ENCODE peak calls at places on chromosomes 7 and 10, in eight cellular contexts. One of them, this sample, is unnamed.

GRCh38 chr7:30799976-30800661 is 28.9 kb downstream of the MINDY4 start:
- DNase-seq in frontal cortex: no peak
- DNase-seq in B cell: no peak
- DNase-seq in tibial artery: no peak
- DNase-seq in AML-193: no peak
- DNase-seq in activated CD8-positive, alpha-beta memory T cell treated with anti-CD3 and anti-CD28 coated beads, Interleukin-2, amount 50 U/mL, for 48 hours: no peak
- DNase-seq in astrocyte of the spinal cord: no peak
- DNase-seq in NCI-H510A treated with DMSO at 0.1 percent for 48 hours: no peak
- DNase-seq in this sample: no peak

GRCh38 chr7:138886501-138886917 is 88.5 kb upstream of the ATP6V0A4 start:
- DNase-seq in tibial artery: no peak
- DNase-seq in activated CD8-positive, alpha-beta memory T cell treated with anti-CD3 and anti-CD28 coated beads, Interleukin-2, amount 50 U/mL, for 48 hours: no peak
- DNase-seq in B cell: peak; percentile 68
- DNase-seq in AML-193: peak; percentile 89
- DNase-seq in astrocyte of the spinal cord: peak; percentile 74
- DNase-seq in NCI-H510A treated with DMSO at 0.1 percent for 48 hours: peak; percentile 9
- DNase-seq in frontal cortex: no peak
- DNase-seq in this sample: peak; percentile 45

GRCh38 chr10:101777857-101778145 is 1.9 kb upstream of the FGF8 start:
- DNase-seq in tibial artery: peak; percentile 50
- DNase-seq in activated CD8-positive, alpha-beta memory T cell treated with anti-CD3 and anti-CD28 coated beads, Interleukin-2, amount 50 U/mL, for 48 hours: peak; percentile 51
- DNase-seq in astrocyte of the spinal cord: no peak
- DNase-seq in B cell: no peak
- DNase-seq in AML-193: no peak
- DNase-seq in NCI-H510A treated with DMSO at 0.1 percent for 48 hours: no peak
- DNase-seq in frontal cortex: no peak
- DNase-seq in this sample: no peak

GRCh38 chr10:22803201-22803895 is 89.0 kb upstream of the PIP4K2A start:
- DNase-seq in tibial artery: no peak
- DNase-seq in activated CD8-positive, alpha-beta memory T cell treated with anti-CD3 and anti-CD28 coated beads, Interleukin-2, amount 50 U/mL, for 48 hours: no peak
- DNase-seq in astrocyte of the spinal cord: peak; percentile 67
- DNase-seq in frontal cortex: no peak
- DNase-seq in NCI-H510A treated with DMSO at 0.1 percent for 48 hours: no peak
- DNase-seq in B cell: no peak
- DNase-seq in AML-193: no peak
- DNase-seq in this sample: no peak

GRCh38 chr7:53422291-53422690 is 386.9 kb downstream of the POM121L12 start:
- DNase-seq in tibial artery: no peak
- DNase-seq in NCI-H510A treated with DMSO at 0.1 percent for 48 hours: no peak
- DNase-seq in B cell: no peak
- DNase-seq in astrocyte of the spinal cord: no peak
- DNase-seq in frontal cortex: no peak
- DNase-seq in activated CD8-positive, alpha-beta memory T cell treated with anti-CD3 and anti-CD28 coated beads, Interleukin-2, amount 50 U/mL, for 48 hours: no peak
- DNase-seq in AML-193: no peak
- DNase-seq in this sample: no peak

GRCh38 chr10:69278446-69278963 is at the start of gene HK1:
- DNase-seq in tibial artery: peak; percentile 66
- DNase-seq in astrocyte of the spinal cord: peak; percentile 35
- DNase-seq in NCI-H510A treated with DMSO at 0.1 percent for 48 hours: no peak
- DNase-seq in B cell: no peak
- DNase-seq in frontal cortex: no peak
- DNase-seq in activated CD8-positive, alpha-beta memory T cell treated with anti-CD3 and anti-CD28 coated beads, Interleukin-2, amount 50 U/mL, for 48 hours: no peak
- DNase-seq in AML-193: no peak
- DNase-seq in this sample: peak; percentile 4

GRCh38 chr7:103343758-103344452 is 662 bp downstream of the DNAJC2 start:
- DNase-seq in B cell: peak; percentile 21
- DNase-seq in frontal cortex: no peak
- DNase-seq in tibial artery: no peak
- DNase-seq in NCI-H510A treated with DMSO at 0.1 percent for 48 hours: no peak
- DNase-seq in astrocyte of the spinal cord: peak; percentile 30
- DNase-seq in activated CD8-positive, alpha-beta memory T cell treated with anti-CD3 and anti-CD28 coated beads, Interleukin-2, amount 50 U/mL, for 48 hours: peak; percentile 67
- DNase-seq in AML-193: peak; percentile 20
- DNase-seq in this sample: peak; percentile 20

GRCh38 chr10:34766256-34766580 is 48.9 kb downstream of the PARD3 start:
- DNase-seq in tibial artery: no peak
- DNase-seq in astrocyte of the spinal cord: no peak
- DNase-seq in frontal cortex: no peak
- DNase-seq in B cell: no peak
- DNase-seq in NCI-H510A treated with DMSO at 0.1 percent for 48 hours: peak; percentile 49
- DNase-seq in AML-193: no peak
- DNase-seq in activated CD8-positive, alpha-beta memory T cell treated with anti-CD3 and anti-CD28 coated beads, Interleukin-2, amount 50 U/mL, for 48 hours: no peak
- DNase-seq in this sample: no peak

GRCh38 chr7:2171855-2172254 is 60.9 kb downstream of the MAD1L1 start:
- DNase-seq in NCI-H510A treated with DMSO at 0.1 percent for 48 hours: peak; percentile 96
- DNase-seq in B cell: no peak
- DNase-seq in frontal cortex: no peak
- DNase-seq in astrocyte of the spinal cord: no peak
- DNase-seq in activated CD8-positive, alpha-beta memory T cell treated with anti-CD3 and anti-CD28 coated beads, Interleukin-2, amount 50 U/mL, for 48 hours: no peak
- DNase-seq in tibial artery: no peak
- DNase-seq in AML-193: no peak
- DNase-seq in this sample: no peak

GRCh38 chr7:100489121-100489520 is 5.4 kb downstream of the NYAP1 start:
- DNase-seq in AML-193: no peak
- DNase-seq in B cell: peak; percentile 17
- DNase-seq in astrocyte of the spinal cord: no peak
- DNase-seq in activated CD8-positive, alpha-beta memory T cell treated with anti-CD3 and anti-CD28 coated beads, Interleukin-2, amount 50 U/mL, for 48 hours: no peak
- DNase-seq in NCI-H510A treated with DMSO at 0.1 percent for 48 hours: no peak
- DNase-seq in tibial artery: no peak
- DNase-seq in frontal cortex: peak; percentile 14
- DNase-seq in this sample: no peak

GRCh38 chr10:72061491-72061890 is 26.9 kb downstream of the SPOCK2 start:
- DNase-seq in B cell: no peak
- DNase-seq in AML-193: no peak
- DNase-seq in astrocyte of the spinal cord: no peak
- DNase-seq in frontal cortex: no peak
- DNase-seq in activated CD8-positive, alpha-beta memory T cell treated with anti-CD3 and anti-CD28 coated beads, Interleukin-2, amount 50 U/mL, for 48 hours: no peak
- DNase-seq in tibial artery: no peak
- DNase-seq in NCI-H510A treated with DMSO at 0.1 percent for 48 hours: no peak
- DNase-seq in this sample: no peak

GRCh38 chr7:138889982-138890381 is 91.2 kb downstream of the KIAA1549 start:
- DNase-seq in tibial artery: no peak
- DNase-seq in frontal cortex: no peak
- DNase-seq in activated CD8-positive, alpha-beta memory T cell treated with anti-CD3 and anti-CD28 coated beads, Interleukin-2, amount 50 U/mL, for 48 hours: no peak
- DNase-seq in AML-193: no peak
- DNase-seq in B cell: no peak
- DNase-seq in astrocyte of the spinal cord: no peak
- DNase-seq in NCI-H510A treated with DMSO at 0.1 percent for 48 hours: no peak
- DNase-seq in this sample: no peak

GRCh38 chr10:77925795-77926565 is 575 bp downstream of the DLG5 start:
- DNase-seq in B cell: no peak
- DNase-seq in NCI-H510A treated with DMSO at 0.1 percent for 48 hours: no peak
- DNase-seq in frontal cortex: no peak
- DNase-seq in AML-193: no peak
- DNase-seq in astrocyte of the spinal cord: peak; percentile 22
- DNase-seq in activated CD8-positive, alpha-beta memory T cell treated with anti-CD3 and anti-CD28 coated beads, Interleukin-2, amount 50 U/mL, for 48 hours: peak; percentile 71
- DNase-seq in tibial artery: peak; percentile 74
- DNase-seq in this sample: no peak

GRCh38 chr10:44706745-44707144 is 204.4 kb upstream of the TMEM72 start:
- DNase-seq in tibial artery: no peak
- DNase-seq in activated CD8-positive, alpha-beta memory T cell treated with anti-CD3 and anti-CD28 coated beads, Interleukin-2, amount 50 U/mL, for 48 hours: no peak
- DNase-seq in frontal cortex: no peak
- DNase-seq in NCI-H510A treated with DMSO at 0.1 percent for 48 hours: no peak
- DNase-seq in B cell: no peak
- DNase-seq in astrocyte of the spinal cord: peak; percentile 96
- DNase-seq in AML-193: no peak
- DNase-seq in this sample: peak; percentile 99